ENCODE peak calls at places on chromosome 16, in five cellular contexts. E is tibial artery, P is RWPE1, A is psoas muscle, C is lung. V is an unnamed sample.

GRCh38 chr16:67668495-67669157 is 2.0 kb downstream of the C16orf86 start:
- DNase-seq in A (no peak), C (no peak), E (no peak), P (no peak), V (no peak)

GRCh38 chr16:54509406-54509931 is 222.9 kb upstream of the IRX3 start:
- DNase-seq in A (no peak), E (no peak), P (no peak), C (no peak), V (no peak)

GRCh38 chr16:68640972-68641371 is 4.1 kb upstream of the CDH3 start:
- DNase-seq in P (peak; percentile 45), E (no peak), A (no peak), C (no peak), V (no peak)

GRCh38 chr16:84883301-84883700 is 63.5 kb downstream of the CRISPLD2 start:
- DNase-seq in P (no peak), E (no peak), C (no peak), A (peak; percentile 51), V (no peak)

GRCh38 chr16:68363847-68364600 is 53.2 kb downstream of the PRMT7 start:
- DNase-seq in A (no peak), P (no peak), C (no peak), E (no peak), V (no peak)

GRCh38 chr16:52546291-52546941 is 527 bp downstream of the TOX3 start:
- DNase-seq in C (no peak), P (no peak), E (no peak), A (peak; percentile 9), V (no peak)

GRCh38 chr16:58339452-58339938 is 44.7 kb upstream of the PRSS54 start:
- DNase-seq in C (no peak), A (no peak), E (no peak), P (no peak), V (no peak)

GRCh38 chr16:27221576-27222498 is 18.5 kb downstream of the KDM8 start:
- DNase-seq in P (no peak), C (no peak), A (no peak), E (no peak), V (no peak)

GRCh38 chr16:10181196-10182162 is 749 bp downstream of the GRIN2A start:
- DNase-seq in P (peak; percentile 64), C (peak; percentile 52), A (peak; percentile 54), E (peak; percentile 74), V (peak; percentile 8)

GRCh38 chr16:3101018-3101840 is 2.1 kb upstream of the ZSCAN10 start:
- DNase-seq in C (no peak), A (no peak), E (no peak), P (peak; percentile 31), V (no peak)

GRCh38 chr16:88681709-88682451 is 4.4 kb downstream of the SNAI3 start:
- DNase-seq in A (no peak), C (peak; percentile 71), E (no peak), P (no peak), V (no peak)

GRCh38 chr16:89801800-89802199 is 14.6 kb downstream of the FANCA start:
- DNase-seq in A (no peak), E (no peak), C (no peak), P (no peak), V (no peak)

GRCh38 chr16:962366-962765 is 8.4 kb downstream of the LMF1 start:
- DNase-seq in C (no peak), A (no peak), E (no peak), P (no peak), V (no peak)

GRCh38 chr16:46922239-46922638 is 38.1 kb downstream of the GPT2 start:
- DNase-seq in A (no peak), E (no peak), P (no peak), C (no peak), V (no peak)

GRCh38 chr16:46918400-46918799 is 34.2 kb downstream of the GPT2 start:
- DNase-seq in A (no peak), C (no peak), P (no peak), E (no peak), V (no peak)

GRCh38 chr16:46918905-46919792 is 35.0 kb downstream of the GPT2 start:
- DNase-seq in E (no peak), P (no peak), C (no peak), A (no peak), V (no peak)

GRCh38 chr16:46923513-46924295 is 39.5 kb downstream of the GPT2 start:
- DNase-seq in P (no peak), C (no peak), E (no peak), A (peak; percentile 51), V (no peak)

GRCh38 chr16:46920402-46921068 is 36.4 kb downstream of the GPT2 start:
- DNase-seq in C (peak; percentile 73), E (no peak), P (no peak), A (no peak), V (no peak)
- H3K27ac ChIP-seq in C (no peak overlapping the region), E (no peak overlapping the region), P (peak overlapping the region; percentile 19), A (no peak overlapping the region), V (no peak overlapping the region)

DNA sequence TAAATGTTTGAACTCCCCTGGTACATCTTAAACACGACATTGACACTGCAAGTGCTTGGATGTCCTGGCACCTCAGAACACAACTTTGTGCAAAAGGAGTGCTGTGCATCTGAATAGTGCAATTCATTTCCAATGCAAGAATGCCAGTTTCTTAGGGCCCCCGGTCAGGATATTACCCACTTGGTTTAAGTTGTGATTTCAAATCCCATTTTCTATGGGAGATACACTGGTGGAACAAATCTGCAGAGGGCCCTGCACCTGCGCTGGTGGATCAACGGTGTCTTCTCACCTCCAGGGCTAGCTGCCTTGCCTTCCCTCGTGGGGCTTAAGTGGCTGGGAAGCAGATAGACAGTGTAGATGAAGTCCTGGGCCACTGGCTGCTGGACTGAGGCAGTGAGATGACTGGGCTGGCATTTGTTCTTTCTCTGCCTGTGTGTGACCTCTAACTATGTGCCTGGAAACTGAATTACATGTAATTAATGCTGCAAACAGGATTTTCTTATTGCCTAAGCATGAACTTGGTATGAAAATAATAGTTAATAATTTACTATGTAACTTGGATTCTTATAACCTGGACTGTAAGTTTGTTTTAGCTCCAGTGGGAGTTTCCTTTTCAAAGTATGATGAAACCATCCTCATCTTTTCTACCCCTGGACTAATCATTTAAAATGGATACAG is 20.9 kb downstream of the HAPSTR1 start:
- DNase-seq in A (no peak), P (no peak), C (peak; percentile 27), E (no peak), V (no peak)
- H3K27ac ChIP-seq in A (peak overlapping the region; percentile 23), P (peak overlapping the region; percentile 43), C (peak overlapping the region; percentile 26), E (no peak overlapping the region), V (no peak overlapping the region)

GRCh38 chr16:85998178-85998867 is 99.4 kb downstream of the IRF8 start:
- DNase-seq in E (no peak), P (no peak), C (no peak), A (no peak), V (no peak)

GRCh38 chr16:86002178-86002577 is 103.2 kb downstream of the IRF8 start:
- DNase-seq in A (no peak), P (no peak), C (no peak), E (no peak), V (no peak)

GRCh38 chr16:85999778-86000177 is 100.8 kb downstream of the IRF8 start:
- DNase-seq in P (no peak), E (no peak), C (no peak), A (no peak), V (no peak)

GRCh38 chr16:85996843-85997242 is 97.9 kb downstream of the IRF8 start:
- DNase-seq in P (no peak), E (no peak), A (no peak), C (no peak), V (no peak)

GRCh38 chr16:85998868-85999729 is 100.1 kb downstream of the IRF8 start:
- DNase-seq in P (peak; percentile 20), C (no peak), E (no peak), A (no peak), V (no peak)
- H3K27ac ChIP-seq in P (no peak overlapping the region), C (no peak overlapping the region), E (no peak overlapping the region), A (no peak overlapping the region), V (no peak overlapping the region)

DNA sequence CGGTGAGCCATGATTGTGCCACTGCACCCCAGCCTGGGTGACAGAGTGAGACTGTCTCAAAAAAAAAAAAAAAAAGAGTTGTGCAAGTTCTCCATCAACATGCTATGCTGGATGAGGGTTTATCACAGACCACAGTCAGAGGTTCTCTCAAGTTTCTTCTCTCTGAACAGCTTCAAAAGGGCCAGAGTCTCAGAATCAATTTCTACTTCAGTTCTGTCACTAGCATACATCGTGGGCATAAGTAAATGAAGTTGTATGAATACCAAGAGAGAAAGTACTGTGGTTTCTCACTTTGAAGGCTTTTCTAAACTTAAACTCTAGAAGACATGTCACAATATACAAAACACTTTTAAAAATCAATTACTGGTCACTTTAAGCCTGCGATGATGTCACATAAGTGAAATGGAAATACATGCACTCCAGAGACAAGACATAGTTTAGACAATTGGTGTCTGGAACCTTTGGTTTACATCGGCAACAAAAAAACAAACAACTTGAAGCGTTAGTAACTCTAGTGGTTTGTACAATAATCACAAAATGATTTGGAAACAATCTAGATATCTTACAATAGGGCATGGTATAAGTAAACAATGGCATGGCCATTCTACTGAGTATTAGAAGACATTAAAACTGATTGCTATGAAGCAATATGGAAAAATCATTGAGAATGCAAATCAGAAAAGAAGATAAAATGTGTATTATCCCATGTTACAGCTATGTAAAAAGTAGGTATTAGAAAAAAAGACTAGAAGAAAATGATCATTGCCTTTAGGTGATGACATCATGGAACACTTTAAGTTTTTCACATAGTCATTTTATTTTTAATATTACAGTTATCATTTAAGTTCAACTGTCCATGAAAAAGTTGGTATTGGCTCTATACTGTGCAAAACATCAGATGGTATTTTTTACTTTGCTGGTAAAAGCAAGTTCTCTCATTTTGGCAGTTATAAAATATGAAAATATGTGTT is 232.3 kb downstream of the ZFHX3 start:
- DNase-seq in P (no peak), A (no peak), C (no peak), E (no peak), V (no peak)
- H3K27ac ChIP-seq in P (no peak overlapping the region), A (no peak overlapping the region), C (no peak overlapping the region), E (peak overlapping the region; percentile 58), V (no peak overlapping the region)

DNA sequence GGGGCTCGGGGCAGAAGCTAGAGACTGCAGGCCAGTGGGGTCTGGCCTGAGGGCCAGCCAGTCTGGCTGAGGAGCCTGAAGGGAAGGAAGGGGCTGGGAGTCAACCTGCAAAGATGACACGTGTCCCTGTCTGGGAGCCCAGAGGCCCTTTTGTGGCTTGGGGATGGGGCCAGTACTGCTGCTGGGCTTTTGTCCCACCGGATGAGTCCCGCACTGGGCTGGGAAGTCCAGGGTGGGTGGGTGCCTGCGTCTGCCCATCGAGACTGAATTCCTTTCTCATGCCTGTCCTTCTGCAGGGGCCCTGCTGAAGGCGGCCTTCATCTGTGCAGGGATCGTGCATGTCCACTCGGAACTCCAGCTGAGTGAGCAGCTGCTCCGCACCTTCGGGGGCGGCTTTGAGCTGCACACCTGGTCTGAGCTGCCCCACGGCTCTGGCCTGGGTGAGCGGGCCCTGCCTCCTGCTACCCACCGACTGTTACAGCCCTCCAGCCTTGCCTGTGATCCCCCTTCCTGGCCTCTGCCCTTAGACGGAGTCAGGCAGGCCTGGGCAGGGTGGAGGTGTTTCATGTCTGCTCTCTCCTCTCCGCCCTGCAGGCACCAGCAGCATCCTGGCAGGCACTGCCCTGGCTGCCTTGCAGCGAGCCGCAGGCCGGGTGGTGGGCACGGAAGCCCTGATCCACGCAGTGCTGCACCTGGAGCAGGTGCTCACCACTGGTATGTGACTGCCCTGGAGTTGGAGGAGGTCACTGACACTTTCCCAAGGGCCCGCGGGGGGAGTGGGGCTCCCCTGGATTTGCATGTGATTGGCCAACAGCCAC is 20.9 kb downstream of the FCSK start:
- DNase-seq in A (no peak), P (no peak), E (no peak), C (no peak), V (no peak)
- H3K27ac ChIP-seq in A (no peak overlapping the region), P (peak overlapping the region; percentile 91), E (no peak overlapping the region), C (no peak overlapping the region), V (no peak overlapping the region)

GRCh38 chr16:7624871-7625766 is 292.5 kb downstream of the RBFOX1 start:
- DNase-seq in P (no peak), C (no peak), A (no peak), E (no peak), V (no peak)
- H3K27ac ChIP-seq in P (no peak overlapping the region), C (no peak overlapping the region), A (no peak overlapping the region), E (no peak overlapping the region), V (no peak overlapping the region)

V was measured in tibial nerve.